ENCODE peak calls at places on chromosomes 2 and 18, in four cellular contexts. S is progenitor cell of endocrine pancreas; O is B cell; C is stimulated activated CD4-positive, alpha-beta T cell treated with anti-CD3 and anti-CD28 coated beads, TNF-alpha, amount 100 ng/mL, for 1 hour. F is an unnamed sample.

GRCh38 chr2:105113616-105114275 is 75.9 kb downstream of the MRPS9 start:
- DNase-seq in S (no peak), O (no peak), C (no peak), F (no peak)

GRCh38 chr2:36698978-36699377 is 2.5 kb downstream of the VIT start:
- DNase-seq in S (no peak), O (no peak), C (no peak), F (no peak)

GRCh38 chr2:1773883-1774282 is 29.6 kb upstream of the PXDN start:
- DNase-seq in S (no peak), O (no peak), C (no peak), F (no peak)

GRCh38 chr2:39642054-39642742 is 23.5 kb upstream of the TMEM178A start:
- DNase-seq in S (no peak), O (no peak), C (no peak), F (no peak)

GRCh38 chr2:95026471-95027368 is 1.2 kb downstream of the MAL start:
- DNase-seq in S (no peak), O (no peak), C (peak; percentile 14), F (peak; percentile 57)

GRCh38 chr2:214774108-214774507 is 35.4 kb downstream of the BARD1 start:
- DNase-seq in S (no peak), O (no peak), C (no peak), F (no peak)

GRCh38 chr2:218756599-218757377 is 25.2 kb upstream of the CYP27A1 start:
- DNase-seq in S (no peak), O (no peak), C (no peak), F (no peak)

GRCh38 chr2:222743263-222743865 is 71.9 kb downstream of the MOGAT1 start:
- DNase-seq in S (no peak), O (no peak), C (no peak), F (no peak)

GRCh38 chr2:69716555-69717120 is 25.3 kb upstream of the ANXA4 start:
- DNase-seq in S (no peak), O (no peak), C (no peak), F (no peak)

GRCh38 chr2:30911327-30911726 is 104.1 kb upstream of the CAPN13 start:
- DNase-seq in S (no peak), O (no peak), C (no peak), F (no peak)

GRCh38 chr18:12703714-12704113 is 872 bp downstream of the PSMG2 start:
- DNase-seq in S (no peak), O (no peak), C (no peak), F (no peak)

GRCh38 chr2:16357188-16357587 is 308.4 kb downstream of the CYRIA start:
- DNase-seq in S (no peak), O (no peak), C (no peak), F (no peak)

F was measured in thyroid gland.